ENCODE peak calls at places on chromosomes 3 and 15, in six cellular contexts. W, I, D, T, F and Y are unnamed samples.

GRCh38 chr3:157442729-157443128 is 6.1 kb downstream of the PTX3 start:
- DNase-seq in W (peak; percentile 75), F (no peak), T (no peak), D (no peak), I (no peak), Y (no peak)

GRCh38 chr3:119035014-119035346 is 334 bp upstream of the IGSF11 start:
- DNase-seq in T (no peak), D (no peak), F (no peak), W (no peak), I (no peak), Y (no peak)

GRCh38 chr3:69319652-69320051 is 66.2 kb downstream of the FRMD4B start:
- DNase-seq in I (no peak), T (no peak), F (no peak), D (no peak), W (no peak), Y (no peak)

GRCh38 chr3:4835616-4836043 is 143.6 kb upstream of the BHLHE40 start:
- DNase-seq in F (peak; percentile 40), D (no peak), T (no peak), I (no peak), W (no peak), Y (no peak)

GRCh38 chr3:10189557-10190374 is 25.0 kb downstream of the IRAK2 start:
- DNase-seq in F (peak; percentile 94), D (no peak), W (peak; percentile 43), T (no peak), I (peak; percentile 82), Y (peak; percentile 31)

GRCh38 chr3:30691944-30692343 is 85.5 kb downstream of the TGFBR2 start:
- DNase-seq in T (no peak), I (no peak), W (no peak), F (no peak), D (no peak), Y (no peak)

GRCh38 chr3:32455609-32456428 is 46.8 kb downstream of the CMTM6 start:
- DNase-seq in W (no peak), D (peak; percentile 73), F (no peak), T (no peak), I (no peak), Y (no peak)

GRCh38 chr3:152382312-152383135 is 113.8 kb downstream of the MBNL1 start:
- DNase-seq in I (peak; percentile 39), F (peak; percentile 67), T (no peak), D (no peak), W (no peak), Y (peak; percentile 29)

GRCh38 chr3:56858331-56858730 is 56.6 kb upstream of the ARHGEF3 start:
- DNase-seq in T (no peak), W (no peak), I (no peak), D (no peak), F (no peak), Y (peak; percentile 5)

GRCh38 chr3:33060609-33061337 is 36.2 kb downstream of the GLB1 start:
- DNase-seq in D (no peak), W (no peak), I (no peak), F (no peak), T (no peak), Y (no peak)

GRCh38 chr3:154972951-154973350 is 107.2 kb upstream of the MME start:
- DNase-seq in W (peak; percentile 34), T (no peak), I (peak; percentile 27), D (no peak), F (no peak), Y (no peak)

GRCh38 chr3:189144645-189145044 is 27.1 kb upstream of the TPRG1 start:
- DNase-seq in F (peak; percentile 4), W (peak; percentile 55), T (no peak), D (no peak), I (no peak), Y (peak; percentile 69)

GRCh38 chr15:94236638-94237037 is 5.3 kb downstream of the MCTP2 start:
- DNase-seq in W (no peak), T (no peak), D (no peak), I (no peak), F (no peak), Y (no peak)

GRCh38 chr15:99305761-99306505 is 54.7 kb downstream of the LRRC28 start:
- DNase-seq in T (peak; percentile 58), F (peak; percentile 49), D (peak; percentile 24), I (no peak), W (peak; percentile 92), Y (no peak)

GRCh38 chr15:40929730-40930429 is 740 bp downstream of the DLL4 start:
- DNase-seq in F (peak; percentile 66), T (peak; percentile 91), I (no peak), D (no peak), W (peak; percentile 65), Y (no peak)
- H3K27me3 ChIP-seq in F (peaks cover 21% of the 10 kb centered on the region), T (peaks cover 100% of the 10 kb centered on the region), I (peaks cover 51% of the 10 kb centered on the region), D (peaks cover 53% of the 10 kb centered on the region), W (peaks cover 43% of the 10 kb centered on the region), Y (peaks cover 4% of the 10 kb centered on the region)

DNA sequence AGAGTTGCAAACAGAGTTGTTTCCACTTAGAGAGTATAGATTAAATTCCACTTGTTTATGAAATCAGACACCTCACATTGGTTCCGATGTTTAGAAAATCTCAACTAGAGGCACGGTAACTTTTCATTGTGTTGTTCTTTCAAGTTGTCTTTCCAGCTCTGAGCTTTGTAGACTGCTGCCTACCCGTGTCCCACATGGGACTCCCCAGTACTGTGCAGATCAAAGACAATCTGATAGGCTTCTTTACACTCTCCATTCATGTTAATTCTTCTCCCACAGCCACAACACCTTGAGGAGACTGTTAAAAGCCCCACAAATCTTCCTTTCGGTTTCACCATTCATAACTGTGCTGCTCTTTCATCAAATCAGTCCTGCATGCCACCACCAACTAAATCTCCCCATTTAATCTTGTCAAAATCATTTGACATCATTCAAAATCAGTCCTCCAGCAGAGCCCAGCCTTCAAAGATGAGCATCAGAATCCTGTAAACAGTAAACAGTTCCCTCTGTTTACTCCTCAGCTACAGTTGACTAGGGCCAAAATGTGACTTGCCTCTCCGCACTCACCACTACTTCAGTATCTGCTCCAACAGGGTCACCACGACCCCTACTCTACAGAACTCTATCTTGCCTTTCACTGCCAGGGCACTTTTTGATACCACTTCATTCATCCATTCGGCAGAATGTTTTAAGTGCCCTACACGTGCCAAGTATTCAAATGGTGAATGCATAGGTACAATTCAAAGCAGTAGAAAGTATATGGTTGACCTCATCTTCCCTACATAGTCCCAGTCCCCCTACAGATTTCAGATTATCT is 8.3 kb downstream of the ANXA2 start:
- DNase-seq in T (no peak), I (peak; percentile 82), D (no peak), W (no peak), F (no peak), Y (peak; percentile 50)
- H3K27ac ChIP-seq in T (no peak overlapping the region), I (peak overlapping the region; percentile 50), D (no peak overlapping the region), W (peak overlapping the region; percentile 8), F (no peak overlapping the region), Y (peak overlapping the region; percentile 52)

GRCh38 chr3:77467702-77468407 is 428.0 kb downstream of the ROBO2 start:
- DNase-seq in D (no peak), F (no peak), T (no peak), W (no peak), I (no peak), Y (no peak)
- H3K27me3 ChIP-seq in D (no peaks in the 10 kb centered on the region), F (no peaks in the 10 kb centered on the region), T (no peaks in the 10 kb centered on the region), W (no peaks in the 10 kb centered on the region), I (no peaks in the 10 kb centered on the region), Y (no peaks in the 10 kb centered on the region)

GRCh38 chr15:25848769-25849430 is 14.2 kb downstream of the ATP10A start:
- DNase-seq in D (no peak), F (no peak), W (no peak), I (no peak), T (peak; percentile 26), Y (no peak)
- H3K27ac ChIP-seq in D (no peak overlapping the region), F (no peak overlapping the region), W (peak overlapping the region; percentile 96), I (no peak overlapping the region), T (no peak overlapping the region), Y (peak overlapping the region; percentile 68)

GRCh38 chr15:60583946-60584345 is 105.0 kb upstream of the ICE2 start:
- DNase-seq in T (no peak), F (no peak), W (no peak), D (peak; percentile 77), I (peak; percentile 38), Y (no peak)

GRCh38 chr15:60583194-60583593 is 104.3 kb upstream of the ICE2 start:
- DNase-seq in D (no peak), F (no peak), T (no peak), W (no peak), I (no peak), Y (no peak)

GRCh38 chr15:60589253-60589652 is 110.3 kb upstream of the ICE2 start:
- DNase-seq in F (no peak), W (no peak), T (no peak), D (no peak), I (no peak), Y (peak; percentile 32)

GRCh38 chr15:60584355-60585023 is 105.5 kb upstream of the ICE2 start:
- DNase-seq in I (peak; percentile 68), D (peak; percentile 46), W (no peak), T (no peak), F (no peak), Y (peak; percentile 42)

DNA sequence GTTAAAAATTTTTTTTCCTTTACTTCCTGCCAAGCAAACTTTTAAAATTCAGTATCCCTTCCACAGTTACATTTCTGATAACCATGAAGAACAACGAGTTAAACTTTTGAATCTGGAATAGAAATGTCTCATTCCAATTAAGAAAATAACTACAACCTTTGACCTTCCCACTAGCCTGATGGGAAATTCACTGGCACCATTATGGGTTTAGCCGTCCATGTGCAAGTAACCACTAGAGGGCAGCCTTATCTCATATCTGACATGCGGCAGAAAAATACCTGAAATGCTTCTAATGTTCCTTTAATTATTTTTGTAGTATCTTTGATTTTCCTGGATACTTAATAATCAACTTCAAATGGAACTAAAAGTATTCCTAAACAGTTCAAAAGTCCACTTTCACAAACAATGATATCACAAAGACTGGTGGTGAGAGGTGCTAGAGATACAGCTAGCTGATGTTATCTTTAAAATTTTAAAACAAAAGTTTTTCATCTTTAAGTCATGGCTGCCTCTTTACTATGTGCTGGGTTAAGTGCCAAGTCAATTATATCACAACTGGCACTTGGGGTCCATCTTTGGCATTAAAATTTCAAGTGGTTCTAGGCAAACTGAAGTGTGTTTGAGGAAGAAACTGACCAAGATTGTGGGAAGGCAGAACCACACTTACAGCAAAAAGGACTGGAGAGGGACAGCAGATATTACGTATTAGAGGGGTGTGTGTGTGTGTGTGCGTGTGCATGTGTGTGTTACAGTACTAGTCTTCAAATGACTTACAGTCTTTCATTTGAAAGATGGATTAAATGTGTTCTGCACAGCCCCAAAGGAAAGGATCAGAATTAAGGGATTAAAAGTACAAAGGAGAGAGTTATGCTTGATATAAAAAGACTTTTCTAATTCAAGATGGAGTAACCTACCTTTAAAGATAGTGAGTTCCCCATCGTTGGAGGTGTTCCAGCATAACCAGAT is 107.1 kb upstream of the ICE2 start:
- DNase-seq in W (peak; percentile 82), T (peak; percentile 85), D (peak; percentile 75), F (peak; percentile 80), I (peak; percentile 77), Y (peak; percentile 78)
- H3K27me3 ChIP-seq in W (no peaks in the 10 kb centered on the region), T (peaks cover 28% of the 10 kb centered on the region), D (no peaks in the 10 kb centered on the region), F (no peaks in the 10 kb centered on the region), I (no peaks in the 10 kb centered on the region), Y (no peaks in the 10 kb centered on the region)

DNA sequence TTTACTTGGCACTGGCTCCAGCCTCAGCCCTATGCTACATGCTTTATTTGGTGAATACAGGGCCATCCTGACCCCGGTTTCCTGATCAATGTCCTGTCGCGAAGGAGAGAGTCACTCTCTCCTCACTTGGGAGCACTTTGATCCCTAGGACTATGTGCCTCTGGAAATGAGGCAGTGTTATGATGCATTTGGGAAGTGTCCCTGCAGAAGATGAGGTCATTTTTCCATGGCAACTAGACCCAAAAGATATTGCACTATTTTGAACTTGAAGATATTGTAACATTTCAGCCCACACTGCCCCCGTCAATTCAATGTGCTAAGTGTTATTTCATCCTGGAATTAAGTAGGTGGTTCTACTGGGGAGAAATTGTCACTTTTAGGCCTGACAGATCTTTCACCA is 68.0 kb downstream of the LRRK1 start:
- DNase-seq in I (no peak), D (no peak), W (peak; percentile 16), F (no peak), T (no peak), Y (peak; percentile 68)
- H3K27ac ChIP-seq in I (no peak overlapping the region), D (no peak overlapping the region), W (no peak overlapping the region), F (no peak overlapping the region), T (no peak overlapping the region), Y (peak overlapping the region; percentile 59)

GRCh38 chr3:184578822-184579221 is 17.2 kb downstream of the EPHB3 start:
- DNase-seq in F (no peak), D (peak; percentile 53), W (no peak), T (no peak), I (no peak), Y (no peak)
- H3K27me3 ChIP-seq in F (peaks cover 8% of the 10 kb centered on the region), D (no peaks in the 10 kb centered on the region), W (no peaks in the 10 kb centered on the region), T (peaks cover 31% of the 10 kb centered on the region), I (peaks cover 95% of the 10 kb centered on the region), Y (no peaks in the 10 kb centered on the region)